ENCODE peak calls at places on chromosomes 16 and 17, in seven cellular contexts. Y, V, X, K, L, G and C are unnamed samples.

GRCh38 chr16:1633310-1633709 is 21.1 kb downstream of the CRAMP1 start:
- DNase-seq in Y (no peak), G (no peak), X (no peak), K (no peak), V (no peak), L (no peak), C (no peak)

GRCh38 chr17:78515480-78515879 is 61.7 kb downstream of the DNAH17 start:
- DNase-seq in V (no peak), K (no peak), X (no peak), G (no peak), L (no peak), Y (no peak), C (no peak)

GRCh38 chr16:51119576-51120288 is 31.3 kb downstream of the SALL1 start:
- DNase-seq in K (no peak), G (no peak), Y (no peak), V (no peak), L (no peak), X (no peak), C (no peak)

GRCh38 chr16:19876501-19877059 is 8.1 kb downstream of the GPRC5B start:
- DNase-seq in X (no peak), V (no peak), G (no peak), Y (no peak), K (no peak), L (no peak), C (no peak)

GRCh38 chr16:85522842-85523601 is 90.1 kb upstream of the GSE1 start:
- DNase-seq in G (peak), Y (no peak), X (peak), V (no peak), K (no peak), L (peak), C (peak)

GRCh38 chr17:32481193-32481592 is 5.6 kb upstream of the CDK5R1 start:
- DNase-seq in K (no peak), Y (no peak), V (no peak), X (no peak), L (no peak), G (no peak), C (no peak)

GRCh38 chr16:65749566-65749965 is 616.9 kb upstream of the CDH5 start:
- DNase-seq in G (no peak), L (no peak), Y (no peak), V (no peak), K (no peak), X (no peak), C (no peak)

GRCh38 chr17:38911081-38911730 is 14.2 kb upstream of the LASP1NB start:
- DNase-seq in L (no peak), X (no peak), G (no peak), Y (no peak), V (no peak), K (no peak), C (no peak)

GRCh38 chr17:40556884-40557414 is 8.3 kb downstream of the CCR7 start:
- DNase-seq in X (peak), K (no peak), G (peak), V (no peak), L (no peak), Y (no peak), C (peak)

GRCh38 chr16:50685456-50686058 is 4.4 kb upstream of the SNX20 start:
- DNase-seq in G (no peak), Y (no peak), K (no peak), L (no peak), V (peak), X (no peak), C (no peak)

GRCh38 chr17:72349508-72350472 is 229.0 kb downstream of the SOX9 start:
- DNase-seq in L (no peak), K (no peak), G (no peak), Y (no peak), X (no peak), V (no peak), C (no peak)

GRCh38 chr17:63993368-63993990 is 4.7 kb upstream of the PRR29 start:
- DNase-seq in X (no peak), K (no peak), V (no peak), Y (no peak), L (no peak), G (no peak), C (no peak)

GRCh38 chr17:14459955-14460354 is 159.1 kb downstream of the HS3ST3B1 start:
- DNase-seq in V (no peak), G (no peak), L (no peak), K (no peak), Y (no peak), X (no peak), C (no peak)

GRCh38 chr17:35807371-35808144 is 1.7 kb upstream of the TAF15 start:
- DNase-seq in K (no peak), Y (no peak), G (peak), V (no peak), L (no peak), X (no peak), C (no peak)

GRCh38 chr17:1752425-1752941 is 9.4 kb upstream of the SERPINF1 start:
- DNase-seq in K (no peak), L (no peak), X (no peak), Y (no peak), V (peak), G (no peak), C (no peak)

GRCh38 chr17:75105269-75106080 is 4.3 kb upstream of the ARMC7 start:
- DNase-seq in V (peak), X (no peak), L (no peak), Y (no peak), K (no peak), G (peak), C (peak)

GRCh38 chr17:37493249-37494027 is 3.7 kb downstream of the DUSP14 start:
- DNase-seq in V (no peak), Y (no peak), L (no peak), G (peak), X (no peak), K (peak), C (no peak)

GRCh38 chr16:15054357-15055140 is 1.3 kb downstream of the NTAN1 start:
- DNase-seq in K (no peak), V (no peak), Y (no peak), G (no peak), L (no peak), X (no peak), C (no peak)

GRCh38 chr17:48997103-48997826 is at the start of gene IGF2BP1:
- DNase-seq in Y (peak), G (peak), L (no peak), X (no peak), V (no peak), K (no peak), C (no peak)

GRCh38 chr16:54236761-54237160 is 49.8 kb downstream of the IRX3 start:
- DNase-seq in X (no peak), G (peak), L (no peak), K (peak), Y (no peak), V (no peak), C (no peak)

GRCh38 chr17:11644265-11645212 is 46.3 kb downstream of the DNAH9 start:
- DNase-seq in Y (peak), K (peak), L (peak), X (peak), G (peak), V (peak), C (peak)

GRCh38 chr17:795276-795675 is 13.1 kb downstream of the MRM3 start:
- DNase-seq in V (no peak), L (no peak), G (no peak), Y (no peak), X (no peak), K (no peak), C (no peak)